ENCODE peak calls at places on chromosomes 11 and 22, in eight cellular contexts. B is activated CD8-positive, alpha-beta T cell treated with anti-CD3 and anti-CD28 coated beads, Interleukin-2, amount 10 ng/mL, durations not matched to agents 7 days and 5 days; X is stimulated activated naive CD4-positive, alpha-beta T cell treated with Interleukin-2 at 50 U/mL for 16 hours; E is activated T-cell treated with anti-CD3 and anti-CD28 coated beads for 48 hours; N is fibroblast of mammary gland; W is stimulated activated CD8-positive, alpha-beta memory T cell treated with anti-CD3 and anti-CD28 coated beads, Interleukin-15, amount 100 ng/mL, for 24 hours; G is NAMALWA; R is AG09309. T is an unnamed sample.

GRCh38 chr11:6586434-6587359 is 16.7 kb downstream of the RRP8 start:
- DNase-seq in B (peak; percentile 14), X (no peak), E (no peak), N (no peak), W (no peak), G (no peak), R (no peak), T (no peak)

GRCh38 chr11:45027312-45027711 is 76.6 kb upstream of the TP53I11 start:
- DNase-seq in B (no peak), X (no peak), E (no peak), N (no peak), W (no peak), G (no peak), R (no peak), T (no peak)

GRCh38 chr11:78615724-78616123 is 41.1 kb upstream of the NARS2 start:
- DNase-seq in B (no peak), X (no peak), E (no peak), N (peak; percentile 4), W (no peak), G (no peak), R (no peak), T (peak; percentile 25)

GRCh38 chr11:47108214-47108613 is 68.5 kb downstream of the ARFGAP2 start:
- DNase-seq in B (no peak), X (no peak), E (no peak), N (no peak), W (no peak), G (no peak), R (no peak), T (no peak)

GRCh38 chr11:285021-285893 is 3.7 kb upstream of the PGGHG start:
- DNase-seq in B (peak; percentile 20), X (no peak), E (no peak), N (no peak), W (no peak), G (no peak), R (no peak), T (peak; percentile 33)

GRCh38 chr11:63763506-63764200 is 4.9 kb downstream of the ZFTA start:
- DNase-seq in B (no peak), X (no peak), E (no peak), N (peak; percentile 59), W (no peak), G (no peak), R (no peak), T (no peak)

GRCh38 chr22:48960981-48961655 is 866.6 kb downstream of the BRD1 start:
- DNase-seq in B (peak; percentile 12), X (no peak), E (no peak), N (no peak), W (no peak), G (no peak), R (no peak), T (no peak)

GRCh38 chr11:79045811-79046304 is 395.0 kb downstream of the TENM4 start:
- DNase-seq in B (no peak), X (no peak), E (no peak), N (peak; percentile 55), W (no peak), G (no peak), R (no peak), T (no peak)

GRCh38 chr11:8056810-8057463 is 24.1 kb upstream of the TUB start:
- DNase-seq in B (no peak), X (no peak), E (no peak), N (peak; percentile 95), W (no peak), G (no peak), R (peak; percentile 82), T (no peak)